ENCODE peak calls at places on chromosome 15, in ten cellular contexts. One of them, this sample, is unnamed. For H3K36me3, the result is how much of the 10 kb centered on the place peaks cover.

GRCh38 chr15:64894395-64895056 is 17.2 kb upstream of the ANKDD1A start:
- DNase-seq in psoas muscle: peak
- DNase-seq in uterus: no peak
- DNase-seq in tibial nerve: no peak
- DNase-seq in stomach: peak
- DNase-seq in heart right ventricle: no peak
- DNase-seq in esophagus squamous epithelium: peak
- DNase-seq in BE2C: no peak
- DNase-seq in tibial artery: no peak
- DNase-seq in A673: no peak
- DNase-seq in this sample: no peak

GRCh38 chr15:57867970-57868791 is 161.7 kb downstream of the POLR2M start:
- DNase-seq in psoas muscle: no peak
- DNase-seq in uterus: no peak
- DNase-seq in tibial nerve: no peak
- DNase-seq in stomach: no peak
- DNase-seq in heart right ventricle: no peak
- DNase-seq in esophagus squamous epithelium: no peak
- DNase-seq in BE2C: no peak
- DNase-seq in tibial artery: no peak
- DNase-seq in A673: no peak
- DNase-seq in this sample: no peak

GRCh38 chr15:71111950-71112349 is 3.3 kb upstream of the THSD4 start:
- DNase-seq in psoas muscle: no peak
- DNase-seq in uterus: no peak
- DNase-seq in tibial nerve: no peak
- DNase-seq in stomach: no peak
- DNase-seq in heart right ventricle: no peak
- DNase-seq in esophagus squamous epithelium: no peak
- DNase-seq in BE2C: no peak
- DNase-seq in tibial artery: no peak
- DNase-seq in A673: no peak
- DNase-seq in this sample: no peak

GRCh38 chr15:99440551-99441426 is 125.0 kb upstream of the MEF2A start:
- DNase-seq in psoas muscle: no peak
- DNase-seq in uterus: no peak
- DNase-seq in tibial nerve: peak
- DNase-seq in stomach: peak
- DNase-seq in heart right ventricle: peak
- DNase-seq in esophagus squamous epithelium: no peak
- DNase-seq in BE2C: peak
- DNase-seq in tibial artery: no peak
- DNase-seq in A673: no peak
- DNase-seq in this sample: no peak

GRCh38 chr15:59298255-59298856 is 74.3 kb downstream of the MYO1E start:
- DNase-seq in psoas muscle: no peak
- DNase-seq in uterus: no peak
- DNase-seq in tibial nerve: no peak
- DNase-seq in stomach: no peak
- DNase-seq in heart right ventricle: no peak
- DNase-seq in esophagus squamous epithelium: no peak
- DNase-seq in BE2C: no peak
- DNase-seq in tibial artery: no peak
- DNase-seq in A673: no peak
- DNase-seq in this sample: peak

GRCh38 chr15:100020181-100020580 is 286.9 kb upstream of the LYSMD4 start:
- DNase-seq in psoas muscle: no peak
- DNase-seq in uterus: no peak
- DNase-seq in tibial nerve: no peak
- DNase-seq in stomach: no peak
- DNase-seq in heart right ventricle: no peak
- DNase-seq in esophagus squamous epithelium: no peak
- DNase-seq in BE2C: no peak
- DNase-seq in tibial artery: no peak
- DNase-seq in A673: no peak
- DNase-seq in this sample: no peak

GRCh38 chr15:79408041-79408440 is 24.1 kb upstream of the MINAR1 start:
- DNase-seq in psoas muscle: no peak
- DNase-seq in uterus: no peak
- DNase-seq in tibial nerve: no peak
- DNase-seq in stomach: no peak
- DNase-seq in heart right ventricle: no peak
- DNase-seq in esophagus squamous epithelium: no peak
- DNase-seq in BE2C: no peak
- DNase-seq in tibial artery: no peak
- DNase-seq in A673: no peak
- DNase-seq in this sample: no peak

GRCh38 chr15:61657461-61657860 is 402.8 kb downstream of the VPS13C start:
- DNase-seq in psoas muscle: no peak
- DNase-seq in uterus: no peak
- DNase-seq in tibial nerve: no peak
- DNase-seq in stomach: no peak
- DNase-seq in heart right ventricle: no peak
- DNase-seq in esophagus squamous epithelium: no peak
- DNase-seq in BE2C: no peak
- DNase-seq in tibial artery: no peak
- DNase-seq in A673: no peak
- DNase-seq in this sample: no peak

GRCh38 chr15:63173116-63173470 is 15.8 kb upstream of the RPS27L start:
- DNase-seq in psoas muscle: no peak
- DNase-seq in uterus: no peak
- DNase-seq in tibial nerve: no peak
- DNase-seq in stomach: no peak
- DNase-seq in heart right ventricle: no peak
- DNase-seq in esophagus squamous epithelium: no peak
- DNase-seq in BE2C: no peak
- DNase-seq in tibial artery: no peak
- DNase-seq in A673: no peak
- DNase-seq in this sample: no peak

GRCh38 chr15:87348746-87349145 is 907.8 kb downstream of the NTRK3 start:
- DNase-seq in psoas muscle: no peak
- DNase-seq in uterus: no peak
- DNase-seq in tibial nerve: no peak
- DNase-seq in stomach: no peak
- DNase-seq in heart right ventricle: no peak
- DNase-seq in esophagus squamous epithelium: no peak
- DNase-seq in BE2C: no peak
- DNase-seq in tibial artery: no peak
- DNase-seq in A673: no peak
- DNase-seq in this sample: no peak

GRCh38 chr15:96349933-96350292 is 19.4 kb downstream of the NR2F2 start:
- DNase-seq in psoas muscle: no peak
- DNase-seq in uterus: no peak
- DNase-seq in tibial nerve: no peak
- DNase-seq in stomach: no peak
- DNase-seq in heart right ventricle: no peak
- DNase-seq in esophagus squamous epithelium: no peak
- DNase-seq in BE2C: no peak
- DNase-seq in tibial artery: peak
- DNase-seq in A673: no peak
- DNase-seq in this sample: no peak

GRCh38 chr15:40161693-40162401 is 978 bp downstream of the BUB1B start:
- DNase-seq in psoas muscle: no peak
- DNase-seq in uterus: no peak
- DNase-seq in tibial nerve: no peak
- DNase-seq in stomach: no peak
- DNase-seq in heart right ventricle: no peak
- DNase-seq in esophagus squamous epithelium: no peak
- DNase-seq in BE2C: no peak
- DNase-seq in tibial artery: no peak
- DNase-seq in A673: no peak
- DNase-seq in this sample: no peak

GRCh38 chr15:40160689-40161688 is at the start of gene BUB1B:
- DNase-seq in psoas muscle: peak
- DNase-seq in uterus: peak
- DNase-seq in tibial nerve: peak
- DNase-seq in stomach: peak
- DNase-seq in heart right ventricle: peak
- DNase-seq in esophagus squamous epithelium: peak
- DNase-seq in BE2C: peak
- DNase-seq in tibial artery: peak
- DNase-seq in A673: peak
- DNase-seq in this sample: peak

GRCh38 chr15:40162552-40162951 is 1.7 kb downstream of the BUB1B start:
- DNase-seq in psoas muscle: no peak
- DNase-seq in uterus: no peak
- DNase-seq in tibial nerve: no peak
- DNase-seq in stomach: no peak
- DNase-seq in heart right ventricle: no peak
- DNase-seq in esophagus squamous epithelium: no peak
- DNase-seq in BE2C: no peak
- DNase-seq in tibial artery: no peak
- DNase-seq in A673: no peak
- DNase-seq in this sample: no peak

GRCh38 chr15:40160021-40160420 is 848 bp upstream of the BUB1B start:
- DNase-seq in psoas muscle: no peak
- DNase-seq in uterus: no peak
- DNase-seq in tibial nerve: no peak
- DNase-seq in stomach: no peak
- DNase-seq in heart right ventricle: no peak
- DNase-seq in esophagus squamous epithelium: no peak
- DNase-seq in BE2C: no peak
- DNase-seq in tibial artery: no peak
- DNase-seq in A673: no peak
- DNase-seq in this sample: no peak

DNA sequence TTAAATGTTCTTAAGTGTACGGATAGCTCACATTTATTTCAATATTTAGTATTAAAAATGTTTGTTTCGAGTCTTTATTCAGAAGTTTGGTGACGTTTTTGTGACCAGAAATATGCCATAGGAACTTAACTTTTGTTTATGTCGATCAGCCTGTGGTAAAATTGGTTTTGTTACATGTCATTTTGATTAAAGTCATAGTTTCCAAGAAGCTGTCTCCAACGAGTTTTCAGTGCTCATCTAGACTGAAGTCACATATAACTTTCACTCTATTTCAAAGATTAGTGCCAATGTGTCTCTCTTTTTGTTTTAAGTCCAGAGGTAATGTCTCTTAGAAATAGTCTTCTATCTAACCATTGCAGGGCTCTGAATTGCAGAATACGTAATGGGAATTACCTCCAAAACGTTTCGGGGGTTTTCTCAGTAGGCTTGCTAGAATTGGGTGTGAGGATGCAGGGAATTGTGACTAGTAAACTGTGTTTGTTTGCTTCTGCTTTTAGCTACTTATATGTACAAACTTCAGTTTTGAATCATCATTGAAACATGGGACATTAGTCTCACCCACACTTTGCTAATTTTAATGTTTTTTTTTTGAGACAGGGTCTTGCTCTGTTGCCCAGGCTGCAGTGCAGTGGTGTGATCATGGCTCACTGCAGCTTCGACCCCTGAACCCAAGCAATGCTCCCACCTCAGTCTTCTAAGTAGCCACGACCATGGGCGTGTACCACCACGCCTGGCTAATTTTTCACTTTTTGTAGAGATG is 3.0 kb downstream of the BUB1B start:
- DNase-seq in psoas muscle: no peak
- DNase-seq in uterus: no peak
- DNase-seq in tibial nerve: no peak
- DNase-seq in stomach: no peak
- DNase-seq in heart right ventricle: no peak
- DNase-seq in esophagus squamous epithelium: no peak
- DNase-seq in BE2C: no peak
- DNase-seq in tibial artery: no peak
- DNase-seq in A673: no peak
- DNase-seq in this sample: no peak
- H3K4me3 ChIP-seq in psoas muscle: no peak
- H3K4me3 ChIP-seq in uterus: no peak
- H3K4me3 ChIP-seq in tibial nerve: no peak
- H3K4me3 ChIP-seq in stomach: no peak
- H3K4me3 ChIP-seq in heart right ventricle: no peak
- H3K4me3 ChIP-seq in esophagus squamous epithelium: no peak
- H3K4me3 ChIP-seq in BE2C: no peak
- H3K4me3 ChIP-seq in tibial artery: no peak
- H3K4me3 ChIP-seq in A673: peak
- H3K4me3 ChIP-seq in this sample: no peak

DNA sequence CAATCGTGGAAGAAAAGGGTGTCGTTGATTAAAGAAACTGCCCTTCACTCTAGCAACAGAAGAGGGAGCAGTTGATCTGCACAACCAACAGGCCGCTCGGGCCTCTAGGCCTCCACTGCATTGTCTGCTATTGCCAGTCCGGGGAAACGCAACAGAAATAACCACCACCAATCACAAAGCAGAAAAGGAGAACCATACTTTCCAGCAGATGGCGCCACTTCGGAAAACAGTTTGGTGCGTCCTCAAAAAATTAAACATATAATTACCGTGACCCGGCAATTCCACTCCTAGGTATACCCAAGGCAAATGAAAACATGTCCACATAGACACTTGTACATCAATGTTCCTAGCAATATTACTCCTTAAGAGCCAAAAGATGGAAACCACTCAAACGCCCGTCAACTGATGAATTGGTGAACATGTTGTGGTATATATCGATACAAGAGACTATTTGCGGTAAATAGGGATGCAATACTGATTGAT is 154.1 kb downstream of the TJP1 start:
- DNase-seq in psoas muscle: peak
- DNase-seq in uterus: peak
- DNase-seq in tibial nerve: peak
- DNase-seq in stomach: peak
- DNase-seq in heart right ventricle: peak
- DNase-seq in esophagus squamous epithelium: no peak
- DNase-seq in BE2C: peak
- DNase-seq in tibial artery: peak
- DNase-seq in A673: peak
- DNase-seq in this sample: peak
- TF ChIP-seq CTCF in psoas muscle: peak
- TF ChIP-seq CTCF in uterus: peak
- TF ChIP-seq CTCF in tibial nerve: peak
- TF ChIP-seq CTCF in stomach: peak
- TF ChIP-seq CTCF in heart right ventricle: peak
- TF ChIP-seq CTCF in esophagus squamous epithelium: peak
- TF ChIP-seq CTCF in BE2C: peak
- TF ChIP-seq CTCF in tibial artery: peak
- TF ChIP-seq CTCF in A673: peak
- TF ChIP-seq CTCF in this sample: peak

GRCh38 chr15:52370010-52370409 is 74.4 kb upstream of the MYO5C start:
- DNase-seq in psoas muscle: no peak
- DNase-seq in uterus: no peak
- DNase-seq in tibial nerve: peak
- DNase-seq in stomach: no peak
- DNase-seq in heart right ventricle: no peak
- DNase-seq in esophagus squamous epithelium: no peak
- DNase-seq in BE2C: no peak
- DNase-seq in tibial artery: peak
- DNase-seq in A673: no peak
- DNase-seq in this sample: no peak
- H3K36me3 ChIP-seq in psoas muscle: half or more
- H3K36me3 ChIP-seq in uterus: under half
- H3K36me3 ChIP-seq in tibial nerve: under half
- H3K36me3 ChIP-seq in stomach: under half
- H3K36me3 ChIP-seq in heart right ventricle: under half
- H3K36me3 ChIP-seq in esophagus squamous epithelium: under half
- H3K36me3 ChIP-seq in BE2C: under half
- H3K36me3 ChIP-seq in tibial artery: half or more
- H3K36me3 ChIP-seq in A673: under half
- H3K36me3 ChIP-seq in this sample: under half

DNA sequence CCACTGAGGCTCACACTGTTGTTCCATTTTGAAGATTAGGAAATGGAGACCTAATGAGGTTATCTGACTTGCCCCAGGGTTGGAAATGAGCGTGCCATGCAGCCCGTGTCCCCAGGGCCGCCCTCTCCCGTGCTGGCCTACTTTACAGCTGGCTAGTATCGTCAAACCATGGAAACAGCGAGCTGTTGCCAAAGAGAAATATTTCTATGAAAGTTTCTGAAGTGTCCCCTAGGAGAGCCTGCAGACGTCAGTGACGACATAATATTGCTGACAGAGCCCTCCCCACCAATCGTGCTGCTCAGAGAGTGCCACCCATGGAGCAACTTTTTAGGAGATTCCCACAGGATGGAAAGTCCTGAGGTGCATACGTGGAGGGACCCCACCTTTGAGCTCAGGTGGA is 11.2 kb upstream of the FAM174B start:
- DNase-seq in psoas muscle: peak
- DNase-seq in uterus: no peak
- DNase-seq in tibial nerve: peak
- DNase-seq in stomach: peak
- DNase-seq in heart right ventricle: peak
- DNase-seq in esophagus squamous epithelium: no peak
- DNase-seq in BE2C: no peak
- DNase-seq in tibial artery: peak
- DNase-seq in A673: no peak
- DNase-seq in this sample: no peak
- H3K4me3 ChIP-seq in psoas muscle: no peak
- H3K4me3 ChIP-seq in uterus: no peak
- H3K4me3 ChIP-seq in tibial nerve: no peak
- H3K4me3 ChIP-seq in stomach: no peak
- H3K4me3 ChIP-seq in heart right ventricle: no peak
- H3K4me3 ChIP-seq in esophagus squamous epithelium: no peak
- H3K4me3 ChIP-seq in BE2C: no peak
- H3K4me3 ChIP-seq in tibial artery: no peak
- H3K4me3 ChIP-seq in A673: no peak
- H3K4me3 ChIP-seq in this sample: no peak